ENCODE peak calls at places on chromosomes 6 and 20, in six cellular contexts. B is ovary, K is lower lobe of right lung, G is pancreas, X is GM23338, E is left lung. W is an unnamed sample.

GRCh38 chr20:56924976-56925695 is 296.0 kb downstream of the TFAP2C start:
- DNase-seq in E (no peak), B (no peak), G (no peak), X (peak), K (no peak), W (no peak)

GRCh38 chr6:85402071-85402470 is 47.8 kb upstream of the NT5E start:
- DNase-seq in K (no peak), X (no peak), B (no peak), E (no peak), G (no peak), W (no peak)

GRCh38 chr6:170445487-170445886 is 107.6 kb downstream of the PSMB1 start:
- DNase-seq in K (no peak), B (no peak), E (peak), G (no peak), X (no peak), W (no peak)

GRCh38 chr6:123418101-123418500 is 218.6 kb downstream of the TRDN start:
- DNase-seq in X (no peak), G (no peak), B (no peak), K (no peak), E (no peak), W (no peak)

GRCh38 chr6:75224303-75224926 is 18.6 kb upstream of the COL12A1 start:
- DNase-seq in G (no peak), K (no peak), E (no peak), B (no peak), X (no peak), W (no peak)

GRCh38 chr6:45132059-45132458 is 196.1 kb upstream of the RUNX2 start:
- DNase-seq in G (no peak), X (no peak), E (no peak), B (no peak), K (no peak), W (no peak)

GRCh38 chr6:104606361-104606760 is 253.4 kb downstream of the HACE1 start:
- DNase-seq in G (no peak), B (no peak), K (no peak), E (no peak), X (peak), W (no peak)

GRCh38 chr6:2950713-2951112 is 20.7 kb downstream of the SERPINB6 start:
- DNase-seq in K (no peak), B (no peak), X (no peak), E (no peak), G (no peak), W (no peak)

GRCh38 chr20:44702776-44703175 is 12.4 kb upstream of the CCN5 start:
- DNase-seq in K (peak), B (peak), E (no peak), G (peak), X (no peak), W (no peak)

GRCh38 chr20:44704551-44704971 is 10.6 kb upstream of the CCN5 start:
- DNase-seq in K (no peak), G (no peak), B (peak), X (no peak), E (peak), W (no peak)

GRCh38 chr20:44703956-44704488 is 11.1 kb upstream of the CCN5 start:
- DNase-seq in K (no peak), G (no peak), B (peak), X (no peak), E (no peak), W (no peak)

GRCh38 chr20:44701889-44702288 is 13.3 kb upstream of the CCN5 start:
- DNase-seq in K (no peak), X (peak), B (peak), G (no peak), E (no peak), W (no peak)

GRCh38 chr20:44703183-44703925 is 11.8 kb upstream of the CCN5 start:
- DNase-seq in B (no peak), X (no peak), K (no peak), G (no peak), E (no peak), W (no peak)
- H3K27ac ChIP-seq in B (peak), X (no peak), K (peak), G (no peak), E (no peak), W (no peak)

DNA sequence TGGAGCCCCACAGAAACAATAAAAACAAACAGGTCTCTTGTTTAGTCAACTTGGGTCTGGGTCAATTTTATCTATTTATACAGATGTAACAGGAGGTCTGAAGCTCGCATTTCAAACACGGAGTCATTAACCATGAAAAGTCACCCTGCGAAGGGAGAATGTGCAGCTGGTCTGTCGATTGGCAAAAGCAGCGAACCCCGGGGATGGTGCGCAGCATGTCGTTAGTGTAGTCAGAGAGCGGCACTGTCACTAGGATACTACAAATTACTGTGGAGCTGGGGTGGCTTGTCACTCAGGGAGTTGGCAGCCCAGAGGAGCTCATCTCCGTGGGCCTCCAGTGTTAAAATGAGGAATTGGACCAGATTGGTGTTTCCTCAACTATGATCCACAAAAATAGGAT is 190.4 kb upstream of the ARG1 start:
- DNase-seq in E (no peak), K (no peak), B (no peak), X (no peak), G (no peak), W (no peak)
- H3K27ac ChIP-seq in E (no peak), K (no peak), B (no peak), X (no peak), G (no peak), W (no peak)

GRCh38 chr6:131051316-131051715 is 11.7 kb downstream of the EPB41L2 start:
- DNase-seq in K (no peak), E (no peak), G (no peak), X (no peak), B (no peak), W (no peak)
- H3K27ac ChIP-seq in K (no peak), E (no peak), G (no peak), X (no peak), B (no peak), W (peak)

GRCh38 chr6:52670502-52671409 is at the start of gene TMEM14A:
- DNase-seq in E (peak), B (peak), X (peak), G (peak), K (peak), W (peak)
- H3K27ac ChIP-seq in E (peak), B (peak), X (no peak), G (peak), K (peak), W (no peak)

GRCh38 chr20:32631916-32632460 is 41.8 kb downstream of the C20orf203 start:
- DNase-seq in G (no peak), K (no peak), E (no peak), X (peak), B (no peak), W (no peak)

GRCh38 chr20:32629813-32630212 is 43.9 kb downstream of the C20orf203 start:
- DNase-seq in X (no peak), E (no peak), K (no peak), B (no peak), G (no peak), W (no peak)

GRCh38 chr20:32634041-32634805 is 39.5 kb downstream of the C20orf203 start:
- DNase-seq in K (no peak), X (peak), E (no peak), B (no peak), G (no peak), W (no peak)

GRCh38 chr20:32635764-32636163 is 38.0 kb downstream of the C20orf203 start:
- DNase-seq in E (no peak), B (no peak), X (no peak), G (no peak), K (no peak), W (no peak)

GRCh38 chr20:32632461-32633354 is 41.0 kb downstream of the C20orf203 start:
- DNase-seq in G (no peak), E (no peak), K (no peak), X (no peak), B (no peak), W (no peak)
- H3K27ac ChIP-seq in G (no peak), E (no peak), K (no peak), X (no peak), B (no peak), W (no peak)